ENCODE peak calls at places on chromosomes 4 and X, in five cellular contexts. R is upper lobe of right lung, A is left lung, B is IMR-90, T is AG04450. J is an unnamed sample.

GRCh38 chr4:182384496-182385155 is 141.4 kb downstream of the TENM3 start:
- DNase-seq in R (no peak), A (no peak), B (peak; percentile 20), T (no peak), J (no peak)

GRCh38 chrX:41377624-41378023 is 43.7 kb downstream of the DDX3X start:
- DNase-seq in R (no peak), A (no peak), B (no peak), T (no peak), J (no peak)

GRCh38 chr4:141335166-141335565 is 114.5 kb downstream of the ZNF330 start:
- DNase-seq in R (no peak), A (no peak), B (no peak), T (no peak), J (no peak)

GRCh38 chr4:173074501-173074946 is 94.1 kb upstream of the GALNT7 start:
- DNase-seq in R (no peak), A (no peak), B (peak; percentile 80), T (peak; percentile 67), J (no peak)

GRCh38 chrX:106894392-106894909 is 8.7 kb downstream of the RIPPLY1 start:
- DNase-seq in R (no peak), A (peak; percentile 57), B (peak; percentile 73), T (peak; percentile 30), J (no peak)

GRCh38 chr4:37865450-37865849 is 25.4 kb upstream of the TBC1D1 start:
- DNase-seq in R (no peak), A (no peak), B (no peak), T (no peak), J (no peak)

GRCh38 chr4:121189811-121190210 is 25.7 kb upstream of the TNIP3 start:
- DNase-seq in R (no peak), A (no peak), B (no peak), T (no peak), J (no peak)

GRCh38 chr4:25949166-25949748 is 35.2 kb downstream of the SMIM20 start:
- DNase-seq in R (no peak), A (no peak), B (no peak), T (no peak), J (no peak)

GRCh38 chr4:168900080-168900479 is 110.0 kb downstream of the CBR4 start:
- DNase-seq in R (no peak), A (no peak), B (no peak), T (no peak), J (no peak)

GRCh38 chr4:95167809-95168208 is 381.0 kb downstream of the UNC5C start:
- DNase-seq in R (no peak), A (no peak), B (no peak), T (no peak), J (no peak)

GRCh38 chr4:110637408-110638131 is 14.7 kb upstream of the PITX2 start:
- DNase-seq in R (no peak), A (no peak), B (no peak), T (no peak), J (no peak)

GRCh38 chrX:39577206-39577605 is 520.6 kb downstream of the BCOR start:
- DNase-seq in R (no peak), A (no peak), B (no peak), T (no peak), J (no peak)

GRCh38 chr4:151715881-151716280 is 44.9 kb downstream of the GATB start:
- DNase-seq in R (no peak), A (no peak), B (no peak), T (no peak), J (no peak)

GRCh38 chr4:185730387-185730786 is 81.6 kb downstream of the SORBS2 start:
- DNase-seq in R (no peak), A (no peak), B (no peak), T (no peak), J (no peak)

GRCh38 chrX:150253946-150254615 is 109.0 kb upstream of the MAMLD1 start:
- DNase-seq in R (no peak), A (no peak), B (no peak), T (no peak), J (no peak)

GRCh38 chr4:40247350-40247749 is 50.5 kb downstream of the RHOH start:
- DNase-seq in R (no peak), A (no peak), B (no peak), T (no peak), J (no peak)

GRCh38 chr4:1815997-1816860 is 23.1 kb downstream of the FGFR3 start:
- DNase-seq in R (no peak), A (no peak), B (no peak), T (no peak), J (peak; percentile 8)

GRCh38 chrX:50704987-50705386 is 109.0 kb downstream of the SHROOM4 start:
- DNase-seq in R (no peak), A (no peak), B (no peak), T (no peak), J (no peak)

GRCh38 chr4:139665690-139666529 is at the start of gene MGST2:
- DNase-seq in R (peak; percentile 86), A (peak; percentile 81), B (peak; percentile 79), T (no peak), J (peak; percentile 26)

GRCh38 chr4:87121332-87122065 is 98.9 kb downstream of the KLHL8 start:
- DNase-seq in R (no peak), A (no peak), B (peak; percentile 47), T (no peak), J (no peak)

GRCh38 chr4:142656178-142656577 is 189.9 kb downstream of the INPP4B start:
- DNase-seq in R (no peak), A (no peak), B (no peak), T (no peak), J (no peak)

GRCh38 chr4:17912011-17912410 is 101.2 kb downstream of the NCAPG start:
- DNase-seq in R (no peak), A (no peak), B (no peak), T (no peak), J (no peak)

GRCh38 chrX:66638591-66639500 is at the start of gene EDA2R:
- DNase-seq in R (no peak), A (peak; percentile 42), B (peak; percentile 87), T (no peak), J (no peak)

GRCh38 chrX:72641601-72642000 is 69.0 kb upstream of the HDAC8 start:
- DNase-seq in R (no peak), A (no peak), B (no peak), T (no peak), J (no peak)

GRCh38 chr4:53840643-53841042 is 223.8 kb downstream of the CHIC2 start:
- DNase-seq in R (no peak), A (no peak), B (peak; percentile 77), T (no peak), J (no peak)

GRCh38 chrX:14125451-14125850 is 95.8 kb upstream of the GEMIN8 start:
- DNase-seq in R (no peak), A (no peak), B (no peak), T (no peak), J (no peak)

GRCh38 chr4:5773271-5773555 is 62.2 kb downstream of the EVC start:
- DNase-seq in R (no peak), A (no peak), B (peak; percentile 82), T (no peak), J (no peak)

GRCh38 chr4:179051211-179051610 is 1609.0 kb upstream of the AGA start:
- DNase-seq in R (no peak), A (no peak), B (no peak), T (no peak), J (no peak)

GRCh38 chrX:147119088-147119487 is 304.5 kb upstream of the CXorf51A start:
- DNase-seq in R (no peak), A (no peak), B (no peak), T (no peak), J (no peak)

GRCh38 chr4:75985116-75985515 is 5.6 kb downstream of the SDAD1 start:
- DNase-seq in R (no peak), A (no peak), B (peak; percentile 96), T (peak; percentile 72), J (no peak)

GRCh38 chr4:186104114-186104894 is at the start of gene FAM149A:
- DNase-seq in R (peak; percentile 89), A (peak; percentile 65), B (no peak), T (no peak), J (peak; percentile 24)

GRCh38 chr4:187944179-187944578 is 51.4 kb upstream of the ZFP42 start:
- DNase-seq in R (no peak), A (no peak), B (no peak), T (no peak), J (no peak)
- TF ChIP-seq CTCF in R (no peak), A (no peak), B (no peak), T (no peak), J (no peak)

GRCh38 chr4:71550220-71551190 is 211.7 kb downstream of the SLC4A4 start:
- DNase-seq in R (no peak), A (no peak), B (peak; percentile 84), T (peak; percentile 37), J (no peak)
- TF ChIP-seq CTCF in R (no peak), A (no peak), B (peak; percentile 39), T (peak; percentile 49), J (no peak)

GRCh38 chr4:89299153-89299789 is 8.3 kb downstream of the GPRIN3 start:
- DNase-seq in R (no peak), A (no peak), B (no peak), T (no peak), J (no peak)
- TF ChIP-seq CTCF in R (no peak), A (no peak), B (no peak), T (no peak), J (no peak)

DNA sequence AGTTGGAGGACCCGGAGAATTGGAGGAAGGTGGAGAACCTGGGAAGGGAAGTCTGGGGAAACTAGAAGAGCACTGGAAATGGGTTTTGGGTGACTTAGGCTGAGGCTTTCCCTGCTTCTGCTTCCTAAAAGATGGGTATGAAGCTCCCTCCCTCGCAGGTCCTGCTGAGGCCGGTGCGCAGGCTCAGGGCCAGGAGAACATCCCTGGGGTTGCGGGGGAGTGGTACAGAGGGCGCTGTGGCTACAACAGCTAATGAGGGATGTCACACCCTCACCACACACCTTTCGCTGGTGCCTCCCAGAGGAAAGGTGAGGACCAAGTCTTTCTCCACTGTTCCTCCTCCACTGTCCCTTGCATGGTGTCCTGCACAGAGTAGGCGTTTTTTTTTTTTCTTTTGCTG is 15.8 kb downstream of the APLN start:
- DNase-seq in R (no peak), A (no peak), B (no peak), T (no peak), J (no peak)
- TF ChIP-seq CTCF in R (no peak), A (no peak), B (no peak), T (no peak), J (no peak)

GRCh38 chrX:132636080-132636479 is 147.2 kb upstream of the MBNL3 start:
- DNase-seq in R (no peak), A (no peak), B (no peak), T (no peak), J (no peak)
- TF ChIP-seq CTCF in R (peak; percentile 17), A (no peak), B (peak; percentile 12), T (no peak), J (no peak)

J was measured in activated B cell treated with CpG ODN at 0.5 μM for 24 hours.